ENCODE peak calls at places on chromosome 6, in four cellular contexts. B is HCT116, H is SK-N-SH, U is K562. C is an unnamed sample.

GRCh38 chr6:135212020-135212806 is 31.1 kb downstream of the MYB start:
- DNase-seq in U (no peak), H (no peak), B (no peak), C (no peak)

GRCh38 chr6:149234051-149234962 is 83.2 kb upstream of the TAB2 start:
- DNase-seq in U (no peak), H (no peak), B (peak; percentile 48), C (no peak)

GRCh38 chr6:149335924-149336323 is 18.4 kb downstream of the TAB2 start:
- DNase-seq in B (peak; percentile 59), U (no peak), H (no peak), C (no peak)

GRCh38 chr6:24766685-24767462 is 7.9 kb upstream of the GMNN start:
- DNase-seq in H (peak; percentile 36), U (no peak), B (no peak), C (no peak)

GRCh38 chr6:107244742-107245470 is 129.6 kb upstream of the BEND3 start:
- DNase-seq in H (peak; percentile 22), B (no peak), U (no peak), C (no peak)

GRCh38 chr6:11193434-11193833 is 39.0 kb downstream of the NEDD9 start:
- DNase-seq in H (no peak), B (no peak), U (no peak), C (no peak)

GRCh38 chr6:13733178-13733851 is 21.7 kb upstream of the RANBP9 start:
- DNase-seq in B (no peak), H (no peak), U (no peak), C (peak; percentile 46)

GRCh38 chr6:82441047-82441770 is 77.6 kb downstream of the TPBG start:
- DNase-seq in B (no peak), H (peak; percentile 7), U (no peak), C (no peak)

GRCh38 chr6:137465378-137466009 is 28.7 kb downstream of the OLIG3 start:
- DNase-seq in U (no peak), B (no peak), H (no peak), C (no peak)

GRCh38 chr6:16540804-16541752 is 220.2 kb downstream of the ATXN1 start:
- DNase-seq in B (no peak), U (no peak), H (no peak), C (no peak)

GRCh38 chr6:63440594-63440993 is 120.8 kb upstream of the LGSN start:
- DNase-seq in H (no peak), B (no peak), U (no peak), C (no peak)

GRCh38 chr6:81981812-81982211 is 229.3 kb upstream of the TENT5A start:
- DNase-seq in B (peak; percentile 43), H (no peak), U (no peak), C (no peak)

GRCh38 chr6:130615816-130616215 is 211.4 kb upstream of the SMLR1 start:
- DNase-seq in H (no peak), U (no peak), B (no peak), C (no peak)

GRCh38 chr6:73565767-73566485 is 45.1 kb upstream of the EEF1A1 start:
- DNase-seq in H (no peak), U (no peak), B (no peak), C (peak; percentile 86)

GRCh38 chr6:44456070-44456965 is 68.8 kb downstream of the CDC5L start:
- DNase-seq in H (peak; percentile 79), U (peak; percentile 82), B (peak; percentile 41), C (peak; percentile 61)

GRCh38 chr6:107271208-107271790 is 156.0 kb upstream of the BEND3 start:
- DNase-seq in U (no peak), B (no peak), H (no peak), C (no peak)

GRCh38 chr6:15512126-15512525 is 150.7 kb downstream of the DTNBP1 start:
- DNase-seq in U (peak; percentile 57), B (no peak), H (peak; percentile 72), C (peak; percentile 41)

GRCh38 chr6:136471372-136471771 is 78.8 kb downstream of the MAP7 start:
- DNase-seq in H (no peak), B (no peak), U (no peak), C (no peak)

GRCh38 chr6:135555550-135555949 is 58.0 kb upstream of the AHI1 start:
- DNase-seq in B (no peak), U (no peak), H (no peak), C (no peak)

GRCh38 chr6:85389180-85389797 is 60.6 kb upstream of the NT5E start:
- DNase-seq in B (no peak), U (no peak), H (no peak), C (no peak)
- TF ChIP-seq MAX in B (no peak), U (no peak), H (no peak), C (no peak)

GRCh38 chr6:157312733-157313132 is 10.6 kb downstream of the TMEM242 start:
- DNase-seq in U (no peak), H (no peak), B (no peak), C (no peak)

GRCh38 chr6:157313531-157314467 is 9.5 kb downstream of the TMEM242 start:
- DNase-seq in B (no peak), U (no peak), H (no peak), C (no peak)

GRCh38 chr6:157317129-157317814 is 6.0 kb downstream of the TMEM242 start:
- DNase-seq in U (peak; percentile 72), B (peak; percentile 51), H (no peak), C (peak; percentile 48)

GRCh38 chr6:157314705-157315321 is 8.5 kb downstream of the TMEM242 start:
- DNase-seq in H (peak; percentile 69), U (peak; percentile 35), B (peak; percentile 58), C (peak; percentile 76)
- TF ChIP-seq ELF1 in H (no peak), U (no peak), B (no peak), C (no peak)

GRCh38 chr6:53794720-53795253 is at the start of gene LRRC1:
- DNase-seq in B (peak; percentile 86), U (peak; percentile 18), H (peak; percentile 96), C (peak; percentile 88)

GRCh38 chr6:53795702-53796450 is 1.1 kb downstream of the LRRC1 start:
- DNase-seq in H (peak; percentile 30), B (no peak), U (no peak), C (peak; percentile 29)

GRCh38 chr6:53796451-53796780 is 1.6 kb downstream of the LRRC1 start:
- DNase-seq in B (no peak), H (no peak), U (no peak), C (peak; percentile 48)

GRCh38 chr6:53794073-53794719 is 609 bp upstream of the LRRC1 start:
- DNase-seq in H (peak; percentile 55), U (no peak), B (peak; percentile 56), C (peak; percentile 81)

GRCh38 chr6:53795254-53795701 is 473 bp downstream of the LRRC1 start:
- DNase-seq in B (no peak), H (no peak), U (no peak), C (no peak)
- H3K27ac ChIP-seq in B (peak overlapping the region; percentile 92), H (no peak overlapping the region), U (no peak overlapping the region), C (peak overlapping the region; percentile 81)

GRCh38 chr6:92810913-92811312 is 608.4 kb downstream of the EPHA7 start:
- DNase-seq in U (peak; percentile 8), B (peak; percentile 3), H (peak; percentile 47), C (peak; percentile 40)
- TF ChIP-seq MAX in U (no peak), B (no peak), H (no peak), C (no peak)

GRCh38 chr6:34674268-34674639 is 22.3 kb downstream of the ILRUN start:
- DNase-seq in H (no peak), U (no peak), B (no peak), C (peak; percentile 91)
- TF ChIP-seq ELF1 in H (no peak), U (no peak), B (no peak), C (no peak)

GRCh38 chr6:144415835-144416237 is 130.7 kb downstream of the UTRN start:
- DNase-seq in U (no peak), B (no peak), H (no peak), C (no peak)

GRCh38 chr6:144416773-144417172 is 131.6 kb downstream of the UTRN start:
- DNase-seq in U (no peak), H (no peak), B (no peak), C (no peak)

GRCh38 chr6:144413418-144413817 is 128.3 kb downstream of the UTRN start:
- DNase-seq in U (no peak), B (no peak), H (no peak), C (no peak)

GRCh38 chr6:144416244-144416643 is 131.1 kb downstream of the UTRN start:
- DNase-seq in H (no peak), U (no peak), B (no peak), C (no peak)

DNA sequence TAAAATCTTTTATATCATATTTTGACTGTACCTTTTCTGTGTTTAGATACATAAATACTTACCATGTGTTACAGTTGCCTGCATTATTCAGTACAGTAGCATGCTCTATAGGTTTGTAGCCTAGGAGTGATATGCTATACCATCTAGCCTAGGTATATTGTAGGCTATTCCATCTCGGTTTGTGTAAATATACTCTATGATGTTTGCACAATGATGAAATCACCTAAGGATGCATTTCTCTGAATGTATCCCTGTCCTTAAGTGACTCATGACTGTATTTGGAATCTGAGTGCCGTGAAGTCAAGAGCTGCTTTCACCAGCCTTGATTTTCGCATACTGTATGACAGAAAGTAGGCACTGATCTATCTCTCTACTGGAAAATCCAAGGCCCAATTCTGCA is 129.9 kb downstream of the UTRN start:
- DNase-seq in H (no peak), B (no peak), U (no peak), C (peak; percentile 95)
- H3K27ac ChIP-seq in H (no peak overlapping the region), B (no peak overlapping the region), U (no peak overlapping the region), C (peak overlapping the region; percentile 32)

GRCh38 chr6:166236586-166236985 is 68.9 kb upstream of the TBXT start:
- DNase-seq in U (no peak), H (no peak), B (no peak), C (no peak)
- TF ChIP-seq MAX in U (no peak), H (no peak), B (no peak), C (no peak)

GRCh38 chr6:35343835-35344550 is 1.6 kb downstream of the PPARD start:
- DNase-seq in U (no peak), B (no peak), H (peak; percentile 68), C (no peak)

GRCh38 chr6:35341557-35341956 is 801 bp upstream of the PPARD start:
- DNase-seq in U (peak; percentile 73), H (no peak), B (peak; percentile 63), C (no peak)

GRCh38 chr6:35342258-35343091 is at the start of gene PPARD:
- DNase-seq in U (peak; percentile 100), H (peak; percentile 100), B (peak; percentile 90), C (peak; percentile 93)

GRCh38 chr6:35343092-35343834 is 905 bp downstream of the PPARD start:
- DNase-seq in B (no peak), U (no peak), H (peak; percentile 55), C (no peak)
- TF ChIP-seq ELF1 in B (no peak), U (peak; percentile 49), H (no peak), C (no peak)

GRCh38 chr6:117558818-117559217 is 43.5 kb downstream of the GOPC start:
- DNase-seq in U (no peak), B (no peak), H (no peak), C (no peak)
- H3K27ac ChIP-seq in U (no peak overlapping the region), B (no peak overlapping the region), H (no peak overlapping the region), C (no peak overlapping the region)

DNA sequence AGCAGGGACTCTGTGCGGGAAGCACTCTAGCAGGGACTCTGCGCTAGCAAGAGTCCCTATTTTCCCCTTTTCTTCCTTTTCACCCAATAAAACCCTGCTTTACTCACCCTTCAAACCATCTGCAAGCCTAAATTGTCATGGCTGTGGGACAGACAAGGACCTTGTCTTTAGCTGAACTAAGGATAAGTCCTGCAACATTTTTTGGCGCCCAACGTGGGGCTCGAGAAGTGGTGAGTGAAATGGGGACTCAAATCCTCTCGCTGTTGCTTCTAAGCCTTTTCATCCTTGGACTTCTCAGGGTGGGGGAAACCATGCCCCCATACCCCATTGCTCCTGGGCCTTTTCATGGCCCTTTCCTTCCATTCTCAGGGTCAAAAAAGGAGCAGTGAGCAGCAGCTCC is 46.4 kb downstream of the IMPG1 start:
- DNase-seq in U (no peak), B (no peak), H (no peak), C (no peak)
- TF ChIP-seq MAX in U (no peak), B (no peak), H (no peak), C (no peak)

C was measured in HepG2.